ENCODE peak calls at places on chromosomes 3 and 15, in six cellular contexts. G, Z, R, A, D and T are unnamed samples.

GRCh38 chr3:34886443-34886842 is 752.9 kb upstream of the ARPP21 start:
- DNase-seq in G (no peak), Z (no peak), R (no peak), A (no peak), D (no peak), T (peak; percentile 15)

GRCh38 chr3:170109579-170110293 is 71.8 kb downstream of the PHC3 start:
- DNase-seq in G (no peak), Z (no peak), R (no peak), A (no peak), D (no peak), T (no peak)

GRCh38 chr15:69126054-69126469 is 34.4 kb upstream of the GLCE start:
- DNase-seq in G (no peak), Z (peak; percentile 94), R (peak; percentile 46), A (no peak), D (no peak), T (no peak)

GRCh38 chr3:53354945-53355498 is 7.7 kb upstream of the DCP1A start:
- DNase-seq in G (no peak), Z (peak; percentile 46), R (peak; percentile 21), A (no peak), D (no peak), T (no peak)

GRCh38 chr15:49265911-49266310 is 95.9 kb downstream of the GALK2 start:
- DNase-seq in G (no peak), Z (no peak), R (no peak), A (no peak), D (no peak), T (no peak)

GRCh38 chr3:147008886-147009285 is 397.5 kb downstream of the ZIC4 start:
- DNase-seq in G (no peak), Z (no peak), R (no peak), A (no peak), D (no peak), T (no peak)

GRCh38 chr15:41259546-41260189 is 28.6 kb downstream of the CHP1 start:
- DNase-seq in G (no peak), Z (no peak), R (no peak), A (no peak), D (no peak), T (no peak)

GRCh38 chr3:183340222-183340621 is 87.2 kb downstream of the B3GNT5 start:
- DNase-seq in G (no peak), Z (no peak), R (no peak), A (no peak), D (no peak), T (no peak)

GRCh38 chr15:42273900-42274692 is 863 bp upstream of the TMEM87A start:
- DNase-seq in G (peak; percentile 9), Z (peak; percentile 63), R (peak; percentile 59), A (peak; percentile 60), D (no peak), T (peak; percentile 26)

GRCh38 chr3:194082596-194083220 is 53.2 kb upstream of the HES1 start:
- DNase-seq in G (no peak), Z (peak; percentile 67), R (no peak), A (no peak), D (no peak), T (no peak)

GRCh38 chr3:54999159-54999558 is 71.3 kb upstream of the LRTM1 start:
- DNase-seq in G (no peak), Z (peak; percentile 88), R (peak; percentile 80), A (no peak), D (no peak), T (peak; percentile 5)

GRCh38 chr3:189361103-189361835 is 189.5 kb downstream of the TPRG1 start:
- DNase-seq in G (peak; percentile 23), Z (no peak), R (no peak), A (no peak), D (no peak), T (no peak)

GRCh38 chr3:171313702-171314101 is 146.5 kb downstream of the TNIK start:
- DNase-seq in G (no peak), Z (no peak), R (no peak), A (no peak), D (no peak), T (no peak)

GRCh38 chr3:59540241-59540640 is 490.4 kb upstream of the CFAP20DC start:
- DNase-seq in G (no peak), Z (no peak), R (no peak), A (no peak), D (no peak), T (no peak)

GRCh38 chr3:152127058-152127457 is 141.7 kb upstream of the MBNL1 start:
- DNase-seq in G (no peak), Z (no peak), R (no peak), A (no peak), D (no peak), T (no peak)